ENCODE peak calls at places on chromosomes 13 and 19, in ten cellular contexts. Q, U, B, Y, A, P, S, F, K and L are unnamed samples.

GRCh38 chr13:99666146-99666805 is 165.0 kb downstream of the TM9SF2 start:
- DNase-seq in B (no peak), S (no peak), U (no peak), P (no peak), Q (no peak), Y (no peak), F (no peak), A (no peak), K (no peak), L (no peak)

GRCh38 chr13:114324334-114324733 is 10.0 kb downstream of the CHAMP1 start:
- DNase-seq in U (no peak), K (no peak), P (no peak), F (no peak), S (no peak), Q (no peak), B (no peak), A (no peak), Y (no peak), L (no peak)

GRCh38 chr13:99816321-99816720 is 155.2 kb downstream of the ZIC5 start:
- DNase-seq in P (no peak), U (no peak), Q (no peak), F (no peak), K (no peak), B (no peak), A (no peak), Y (no peak), S (no peak), L (no peak)

GRCh38 chr19:1471514-1472107 is 7.4 kb downstream of the C19orf25 start:
- DNase-seq in F (no peak), P (no peak), Q (no peak), Y (no peak), S (no peak), B (no peak), U (no peak), A (peak), K (no peak), L (no peak)

GRCh38 chr13:99086149-99086868 is 108.4 kb upstream of the DOCK9 start:
- DNase-seq in K (peak), F (peak), Q (peak), P (peak), B (peak), Y (peak), A (peak), S (peak), U (peak), L (no peak)

GRCh38 chr19:29596885-29597525 is 9.1 kb upstream of the POP4 start:
- DNase-seq in U (no peak), K (peak), B (no peak), F (no peak), A (no peak), Y (peak), S (peak), P (no peak), Q (no peak), L (no peak)

GRCh38 chr13:107348931-107349330 is 781.0 kb upstream of the ARGLU1 start:
- DNase-seq in P (no peak), K (peak), U (no peak), S (no peak), Y (no peak), B (no peak), F (no peak), Q (no peak), A (no peak), L (no peak)

GRCh38 chr13:46603165-46603603 is 50.2 kb downstream of the LRCH1 start:
- DNase-seq in B (no peak), U (no peak), K (no peak), A (peak), P (no peak), Y (peak), S (no peak), Q (peak), F (no peak), L (no peak)

GRCh38 chr13:43986395-43986794 is 106.7 kb downstream of the LACC1 start:
- DNase-seq in Y (no peak), P (no peak), A (no peak), B (no peak), Q (no peak), S (no peak), F (no peak), U (no peak), K (no peak), L (no peak)

GRCh38 chr13:44969858-44970484 is 19.3 kb downstream of the NUFIP1 start:
- DNase-seq in B (no peak), F (no peak), U (peak), P (no peak), A (peak), Q (no peak), S (peak), Y (peak), K (peak), L (no peak)

GRCh38 chr19:5661483-5661882 is 18.8 kb downstream of the MICOS13 start:
- DNase-seq in P (no peak), Q (no peak), U (no peak), Y (no peak), K (no peak), F (no peak), A (no peak), B (no peak), S (no peak), L (no peak)

GRCh38 chr19:6719992-6720368 is 470 bp downstream of the C3 start:
- DNase-seq in A (no peak), B (no peak), F (no peak), K (no peak), S (no peak), P (no peak), U (no peak), Q (no peak), Y (no peak), L (no peak)

GRCh38 chr19:1004803-1005664 is 4.8 kb downstream of the GRIN3B start:
- DNase-seq in Y (no peak), Q (no peak), B (peak), P (no peak), S (no peak), K (no peak), F (no peak), A (no peak), U (no peak), L (no peak)

GRCh38 chr19:3184847-3185481 is 766 bp upstream of the NCLN start:
- DNase-seq in U (peak), P (peak), F (peak), Q (peak), B (peak), A (peak), Y (peak), S (peak), K (no peak), L (no peak)

GRCh38 chr19:37718357-37718756 is 1.2 kb downstream of the ZNF607 start:
- DNase-seq in Y (peak), A (peak), P (no peak), U (no peak), B (no peak), K (no peak), S (no peak), F (no peak), Q (peak), L (no peak)

GRCh38 chr13:40452741-40453665 is 213.4 kb downstream of the FOXO1 start:
- DNase-seq in P (no peak), Q (no peak), F (no peak), K (peak), Y (no peak), S (no peak), B (no peak), U (peak), A (no peak), L (no peak)

GRCh38 chr19:2495651-2496316 is 19.9 kb downstream of the GADD45B start:
- DNase-seq in B (no peak), Q (peak), S (no peak), F (no peak), A (no peak), K (no peak), P (no peak), U (no peak), Y (no peak), L (no peak)

GRCh38 chr13:30932481-30933333 is at the start of gene TEX26:
- DNase-seq in P (no peak), U (no peak), A (peak), B (peak), K (peak), F (no peak), Y (peak), Q (no peak), S (no peak), L (no peak)

GRCh38 chr13:23610966-23611486 is 40.8 kb downstream of the TNFRSF19 start:
- DNase-seq in P (no peak), Y (no peak), A (no peak), B (no peak), Q (peak), S (no peak), K (peak), F (no peak), U (no peak), L (no peak)

GRCh38 chr13:39781381-39781780 is 125.9 kb downstream of the COG6 start:
- DNase-seq in Y (no peak), K (no peak), P (no peak), Q (no peak), S (no peak), U (no peak), F (no peak), A (no peak), B (no peak), L (no peak)

GRCh38 chr13:45678282-45678681 is 23.8 kb upstream of the CBY2 start:
- DNase-seq in S (no peak), P (no peak), A (no peak), F (no peak), K (no peak), Y (peak), Q (no peak), U (no peak), B (no peak), L (no peak)